ENCODE peak calls at places on chromosome 1, in ten cellular contexts. R is GM06990, P is astrocyte, X is coronary artery, E is neural crest cell, D is dorsolateral prefrontal cortex, C is tibial nerve, W is GM12865, H is HFF-Myc, N is epithelial cell of proximal tubule. K is an unnamed sample.

GRCh38 chr1:175072131-175072941 is 4.7 kb downstream of the TNN start:
- DNase-seq in D (no peak), H (peak; percentile 71), W (peak; percentile 60), C (peak; percentile 59), N (no peak), X (no peak), P (peak; percentile 88), E (no peak), R (peak; percentile 29), K (peak; percentile 68)

GRCh38 chr1:223189903-223190724 is 47.1 kb upstream of the TLR5 start:
- DNase-seq in D (no peak), X (no peak), H (no peak), W (peak; percentile 71), N (no peak), C (no peak), R (peak; percentile 62), P (peak; percentile 87), E (no peak), K (peak; percentile 49)

GRCh38 chr1:225026701-225027100 is 97.2 kb downstream of the DNAH14 start:
- DNase-seq in R (no peak), C (no peak), H (no peak), W (no peak), D (no peak), X (no peak), E (no peak), N (no peak), P (no peak), K (no peak)

GRCh38 chr1:109198043-109198695 is 15.5 kb upstream of the SARS1 start:
- DNase-seq in H (peak; percentile 52), R (no peak), X (peak; percentile 85), P (peak; percentile 89), D (no peak), E (no peak), N (peak; percentile 66), W (no peak), C (no peak), K (no peak)

GRCh38 chr1:245856944-245857531 is 650.0 kb downstream of the SMYD3 start:
- DNase-seq in N (no peak), C (no peak), P (peak; percentile 100), W (no peak), H (no peak), X (no peak), E (no peak), D (no peak), R (no peak), K (no peak)

GRCh38 chr1:84753516-84754375 is 63.5 kb upstream of the SSX2IP start:
- DNase-seq in N (no peak), R (peak; percentile 56), W (peak; percentile 75), H (peak; percentile 41), E (peak; percentile 76), C (peak; percentile 60), P (peak; percentile 42), X (no peak), D (peak; percentile 86), K (peak; percentile 81)

GRCh38 chr1:197062692-197063091 is 4.4 kb downstream of the F13B start:
- DNase-seq in W (peak; percentile 48), E (no peak), H (no peak), C (no peak), R (no peak), P (no peak), D (no peak), N (no peak), X (no peak), K (peak; percentile 4)

GRCh38 chr1:44819594-44820327 is 11.4 kb downstream of the BTBD19 start:
- DNase-seq in N (peak; percentile 95), R (peak; percentile 83), W (peak; percentile 97), E (peak; percentile 72), D (peak; percentile 63), P (peak; percentile 94), H (peak; percentile 92), X (peak; percentile 89), C (peak; percentile 72), K (peak; percentile 92)

GRCh38 chr1:31101147-31101502 is 35.6 kb upstream of the PUM1 start:
- DNase-seq in N (no peak), W (no peak), E (no peak), C (peak; percentile 5), R (no peak), D (no peak), X (no peak), H (peak; percentile 55), P (peak; percentile 79), K (no peak)

GRCh38 chr1:237799762-237800474 is 90.8 kb downstream of the ZP4 start:
- DNase-seq in D (peak; percentile 5), H (no peak), P (no peak), R (peak; percentile 13), W (peak; percentile 68), N (peak; percentile 15), E (peak; percentile 43), X (no peak), C (no peak), K (peak; percentile 58)

GRCh38 chr1:79777481-79778219 is 771.1 kb upstream of the ADGRL4 start:
- DNase-seq in H (no peak), X (no peak), P (no peak), E (no peak), R (peak; percentile 60), N (no peak), W (peak; percentile 61), D (no peak), C (no peak), K (peak; percentile 24)

GRCh38 chr1:173554089-173554488 is 48.8 kb downstream of the SLC9C2 start:
- DNase-seq in R (no peak), D (no peak), N (no peak), C (no peak), H (no peak), P (no peak), X (no peak), E (no peak), W (no peak), K (no peak)

GRCh38 chr1:93874025-93874651 is 4.9 kb downstream of the DNTTIP2 start:
- DNase-seq in N (no peak), C (no peak), P (no peak), R (no peak), H (peak; percentile 11), E (no peak), W (peak; percentile 27), X (no peak), D (no peak), K (no peak)

GRCh38 chr1:201142011-201142853 is 12.0 kb downstream of the TMEM9 start:
- DNase-seq in E (no peak), W (no peak), H (no peak), R (no peak), C (no peak), P (no peak), X (no peak), D (no peak), N (no peak), K (no peak)

GRCh38 chr1:201144701-201145100 is 9.6 kb downstream of the TMEM9 start:
- DNase-seq in N (no peak), W (no peak), D (no peak), R (no peak), C (no peak), H (no peak), X (no peak), E (no peak), P (no peak), K (no peak)

GRCh38 chr1:201145132-201145531 is 9.1 kb downstream of the TMEM9 start:
- DNase-seq in C (no peak), H (no peak), W (no peak), P (no peak), D (no peak), N (no peak), X (no peak), R (no peak), E (no peak), K (no peak)

GRCh38 chr1:201142854-201143725 is 11.2 kb downstream of the TMEM9 start:
- DNase-seq in X (no peak), W (no peak), H (no peak), C (no peak), N (no peak), P (no peak), E (no peak), D (no peak), R (no peak), K (no peak)

GRCh38 chr1:201143726-201144635 is 10.3 kb downstream of the TMEM9 start:
- DNase-seq in R (no peak), X (no peak), H (no peak), N (no peak), W (no peak), D (no peak), E (no peak), P (no peak), C (no peak), K (no peak)
- TF ChIP-seq CTCF in R (no peak), X (no peak), H (no peak), N (no peak), W (no peak), D (no peak), E (no peak), P (no peak), C (no peak), K (no peak)

DNA sequence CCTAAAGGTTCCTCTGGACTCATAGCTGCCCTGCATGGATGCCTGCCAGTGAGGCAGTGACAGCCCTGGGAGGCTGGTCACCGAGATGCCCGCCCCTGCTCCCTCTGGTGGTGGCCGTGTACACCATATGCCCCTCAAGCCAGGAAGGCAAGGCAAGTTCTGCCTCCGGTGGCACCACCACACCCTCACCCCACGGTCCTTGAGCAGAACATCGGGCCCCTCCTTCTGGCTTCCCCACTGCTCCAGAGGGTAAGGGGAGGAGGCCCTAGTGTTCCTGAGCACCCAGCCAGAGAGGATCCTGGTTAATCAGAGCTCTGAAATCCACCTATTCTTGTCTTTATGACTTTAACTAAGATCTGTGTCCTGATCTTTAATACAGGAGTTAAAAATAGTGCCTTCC is 1.6 kb upstream of the S100A14 start:
- DNase-seq in X (peak; percentile 91), N (no peak), E (peak; percentile 49), P (no peak), D (peak; percentile 47), W (no peak), H (no peak), R (peak; percentile 61), C (no peak), K (peak; percentile 76)
- TF ChIP-seq CTCF in X (peak; percentile 36), N (peak; percentile 85), E (peak; percentile 63), P (peak; percentile 39), D (peak; percentile 76), W (no peak), H (peak; percentile 67), R (peak; percentile 90), C (peak; percentile 49), K (peak; percentile 44)

DNA sequence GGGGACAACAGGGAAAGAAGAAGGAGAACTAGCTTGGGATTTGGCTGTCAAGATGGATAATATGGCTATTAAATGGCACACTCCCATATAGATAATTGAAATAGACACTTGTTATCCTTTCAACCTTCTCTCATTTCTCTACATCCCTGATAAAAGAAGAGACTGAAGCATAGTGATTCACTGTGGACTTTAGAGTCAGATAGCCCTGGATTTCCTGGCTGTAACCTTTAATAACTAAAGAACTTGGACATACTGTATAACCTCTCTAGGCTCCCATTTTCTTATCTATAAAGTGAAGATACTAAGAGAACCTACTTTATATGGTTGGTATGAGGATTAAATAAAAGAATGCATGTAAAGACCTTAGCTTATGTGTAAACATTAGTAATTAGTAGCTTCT is 152.6 kb downstream of the SDCCAG8 start:
- DNase-seq in H (no peak), N (no peak), X (no peak), W (no peak), C (no peak), P (no peak), D (no peak), R (no peak), E (no peak), K (no peak)
- TF ChIP-seq CTCF in H (no peak), N (no peak), X (no peak), W (no peak), C (no peak), P (no peak), D (no peak), R (no peak), E (no peak), K (no peak)

GRCh38 chr1:3346478-3346877 is 108.0 kb upstream of the ARHGEF16 start:
- DNase-seq in N (no peak), W (no peak), D (no peak), P (no peak), X (no peak), E (no peak), H (no peak), R (no peak), C (no peak), K (no peak)
- TF ChIP-seq CTCF in N (no peak), W (no peak), D (no peak), P (no peak), X (no peak), E (no peak), H (no peak), R (no peak), C (no peak), K (no peak)